ENCODE peak calls at places on chromosomes 11 and 22, in four cellular contexts. I is activated CD8-positive, alpha-beta memory T cell treated with anti-CD3 and anti-CD28 coated beads, Interleukin-2, amount 10 ng/mL, durations not matched to agents 7 days and 5 days; A is adrenal gland; B is naive B cell. X is an unnamed sample.

GRCh38 chr11:64608636-64609035 is 17.6 kb downstream of the SLC22A12 start:
- DNase-seq in B (no peak), A (no peak), I (no peak), X (no peak)

GRCh38 chr11:121415861-121416260 is 36.3 kb upstream of the SORL1 start:
- DNase-seq in B (no peak), I (no peak), A (peak; percentile 31), X (no peak)

GRCh38 chr22:36923458-36923784 is 10.0 kb downstream of the CSF2RB start:
- DNase-seq in A (no peak), B (no peak), I (no peak), X (no peak)

GRCh38 chr11:77668760-77669159 is 31.2 kb upstream of the CLNS1A start:
- DNase-seq in A (no peak), B (no peak), I (no peak), X (no peak)

GRCh38 chr11:32511926-32512325 is 71.7 kb upstream of the EIF3M start:
- DNase-seq in B (no peak), A (no peak), I (no peak), X (no peak)

GRCh38 chr11:9774109-9774508 is 110.2 kb downstream of the SWAP70 start:
- DNase-seq in I (no peak), A (no peak), B (no peak), X (no peak)

GRCh38 chr11:20355221-20356219 is 8.0 kb upstream of the HTATIP2 start:
- DNase-seq in B (peak; percentile 18), I (peak; percentile 64), A (no peak), X (peak; percentile 67)

GRCh38 chr22:19174106-19175025 is 4.2 kb downstream of the SLC25A1 start:
- DNase-seq in I (no peak), B (peak; percentile 76), A (peak; percentile 85), X (no peak)

GRCh38 chr11:127000291-127000968 is at the start of gene KIRREL3:
- DNase-seq in I (no peak), B (no peak), A (no peak), X (no peak)

GRCh38 chr11:69424748-69425147 is 56.7 kb upstream of the LINC01488 start:
- DNase-seq in I (no peak), B (no peak), A (no peak), X (no peak)

GRCh38 chr11:2884424-2884815 is 1.2 kb downstream of the CDKN1C start:
- DNase-seq in A (no peak), B (no peak), I (no peak), X (no peak)

GRCh38 chr11:2525941-2526807 is 81.4 kb downstream of the KCNQ1 start:
- DNase-seq in B (no peak), I (no peak), A (peak; percentile 15), X (no peak)

GRCh38 chr11:133947298-133947905 is 9.4 kb downstream of the IGSF9B start:
- DNase-seq in I (peak; percentile 83), B (no peak), A (peak; percentile 27), X (peak; percentile 41)

GRCh38 chr11:102360681-102361080 is 13.7 kb downstream of the BIRC2 start:
- DNase-seq in A (no peak), I (no peak), B (no peak), X (peak; percentile 48)

X was measured in CD4-positive, CD25-positive, alpha-beta regulatory T cell.